ENCODE peak calls at places on chromosomes 11 and 22, in nine cellular contexts. P is activated CD4-positive, alpha-beta T cell treated with anti-CD3 and anti-CD28 coated beads for 4 hours; V is cardiac fibroblast; N is COR-L47; E is right lobe of liver; Y is activated naive CD4-positive, alpha-beta T cell; D is A549; X is H1; B is C1 segment of cervical spinal cord. G is an unnamed sample.

GRCh38 chr11:120329556-120329955 is 4.5 kb downstream of the TLCD5 start:
- DNase-seq in D (no peak), N (no peak), B (no peak), Y (no peak), V (no peak), P (no peak), E (no peak), X (no peak), G (no peak)

GRCh38 chr11:2898366-2899079 is 12.9 kb upstream of the CDKN1C start:
- DNase-seq in V (peak; percentile 94), N (no peak), E (peak; percentile 80), B (no peak), D (no peak), P (peak; percentile 31), Y (peak; percentile 39), X (no peak), G (no peak)

GRCh38 chr22:25235547-25236290 is 16.3 kb downstream of the CRYBB2 start:
- DNase-seq in B (no peak), E (peak; percentile 88), P (peak; percentile 31), D (peak; percentile 91), Y (peak; percentile 42), V (peak; percentile 84), N (peak; percentile 75), X (peak; percentile 93), G (peak; percentile 90)

GRCh38 chr22:41781508-41781906 is 19.0 kb upstream of the CCDC134 start:
- DNase-seq in P (no peak), E (no peak), D (no peak), X (no peak), Y (no peak), B (no peak), V (no peak), N (no peak), G (no peak)

GRCh38 chr11:131279685-131280084 is 90.7 kb upstream of the NTM start:
- DNase-seq in N (no peak), E (no peak), B (no peak), D (no peak), Y (no peak), P (no peak), V (no peak), X (no peak), G (no peak)

GRCh38 chr22:47625531-47626427 is 863.3 kb downstream of the TBC1D22A start:
- DNase-seq in N (no peak), B (no peak), Y (no peak), X (no peak), E (no peak), D (no peak), P (no peak), V (no peak), G (peak; percentile 82)

GRCh38 chr11:28618426-28618825 is 510.2 kb downstream of the METTL15 start:
- DNase-seq in B (no peak), V (peak; percentile 48), D (no peak), Y (no peak), P (no peak), N (no peak), E (no peak), X (no peak), G (no peak)

GRCh38 chr11:3920148-3920852 is 64.8 kb downstream of the STIM1 start:
- DNase-seq in E (no peak), P (peak; percentile 76), B (no peak), X (no peak), Y (peak; percentile 42), V (peak; percentile 64), N (no peak), D (no peak), G (no peak)

GRCh38 chr11:18203723-18204122 is 31.1 kb downstream of the MRGPRX4 start:
- DNase-seq in V (peak; percentile 26), X (peak; percentile 58), Y (no peak), B (no peak), E (no peak), N (peak; percentile 5), P (no peak), D (peak; percentile 65), G (no peak)

GRCh38 chr11:119684361-119685072 is 44.5 kb downstream of the NECTIN1 start:
- DNase-seq in B (no peak), X (no peak), N (no peak), D (peak; percentile 13), Y (no peak), P (no peak), V (peak; percentile 67), E (no peak), G (no peak)

GRCh38 chr11:70270877-70271634 is 566 bp downstream of the PPFIA1 start:
- DNase-seq in E (peak; percentile 69), V (peak; percentile 73), P (peak; percentile 26), D (peak; percentile 58), X (peak; percentile 68), Y (peak; percentile 43), B (no peak), N (peak; percentile 5), G (no peak)

GRCh38 chr22:49402169-49402568 is 425.5 kb downstream of the BRD1 start:
- DNase-seq in X (peak; percentile 6), V (no peak), Y (no peak), B (no peak), D (no peak), P (no peak), N (no peak), E (no peak), G (peak; percentile 60)

GRCh38 chr11:69311767-69312385 is 17.9 kb downstream of the MYEOV start:
- DNase-seq in N (no peak), V (no peak), Y (peak; percentile 25), E (no peak), D (no peak), B (no peak), P (no peak), X (no peak), G (no peak)

GRCh38 chr11:127345819-127346459 is 345.4 kb upstream of the KIRREL3 start:
- DNase-seq in D (peak; percentile 25), P (no peak), B (no peak), Y (no peak), X (peak; percentile 69), V (peak; percentile 27), N (peak; percentile 58), E (no peak), G (no peak)